ENCODE peak calls at places on chromosomes 11 and 22, in five cellular contexts. Q is left colon, G is A549, L is left lung, E is non-pigmented ciliary epithelial cell. Y is an unnamed sample.

GRCh38 chr22:37843746-37844089 is 416 bp downstream of the ANKRD54 start:
- DNase-seq in Q (peak), G (no peak), L (peak), E (no peak), Y (peak)

GRCh38 chr11:126112547-126112946 is 49.9 kb upstream of the CDON start:
- DNase-seq in Q (peak), G (no peak), L (no peak), E (no peak), Y (no peak)

GRCh38 chr11:123509737-123510578 is 79.9 kb downstream of the GRAMD1B start:
- DNase-seq in Q (no peak), G (no peak), L (no peak), E (peak), Y (no peak)

GRCh38 chr22:37462983-37463382 is 23.2 kb downstream of the MFNG start:
- DNase-seq in Q (no peak), G (no peak), L (no peak), E (no peak), Y (peak)

GRCh38 chr11:72962084-72962483 is 147.9 kb downstream of the ATG16L2 start:
- DNase-seq in Q (no peak), G (no peak), L (no peak), E (no peak), Y (no peak)

GRCh38 chr22:43474161-43475101 is 62.6 kb downstream of the MPPED1 start:
- DNase-seq in Q (no peak), G (no peak), L (peak), E (no peak), Y (no peak)

GRCh38 chr11:12188548-12189317 is 78.3 kb downstream of the MICAL2 start:
- DNase-seq in Q (no peak), G (no peak), L (no peak), E (no peak), Y (no peak)

GRCh38 chr11:88420165-88420781 is 82.7 kb upstream of the CTSC start:
- DNase-seq in Q (no peak), G (no peak), L (no peak), E (no peak), Y (no peak)

GRCh38 chr11:12541588-12542151 is 132.6 kb upstream of the TEAD1 start:
- DNase-seq in Q (no peak), G (no peak), L (no peak), E (no peak), Y (no peak)

GRCh38 chr11:12066056-12066798 is 44.2 kb upstream of the MICAL2 start:
- DNase-seq in Q (no peak), G (peak), L (no peak), E (peak), Y (no peak)